ENCODE peak calls at places on chromosomes 2 and 18, in nine cellular contexts. P, W, A, D, C, S, F, U and K are unnamed samples.

GRCh38 chr2:30601375-30601774 is 154.3 kb downstream of the LCLAT1 start:
- DNase-seq in W (no peak), A (no peak), S (no peak), F (no peak), U (no peak), C (no peak), P (no peak), D (no peak), K (no peak)

GRCh38 chr2:866887-867286 is 83.8 kb upstream of the SNTG2 start:
- DNase-seq in U (no peak), P (no peak), F (no peak), D (no peak), S (peak), A (peak), W (no peak), C (no peak), K (no peak)

GRCh38 chr2:7111626-7112025 is 194.4 kb downstream of the RNF144A start:
- DNase-seq in W (no peak), C (no peak), F (no peak), D (no peak), S (no peak), A (peak), U (no peak), P (no peak), K (no peak)

GRCh38 chr2:25103287-25103871 is 61.5 kb downstream of the EFR3B start:
- DNase-seq in W (peak), C (no peak), F (no peak), A (no peak), P (no peak), D (no peak), U (peak), S (no peak), K (no peak)

GRCh38 chr18:75029456-75029855 is 179.5 kb downstream of the PTGR3 start:
- DNase-seq in A (no peak), P (no peak), C (no peak), F (no peak), U (no peak), S (no peak), D (no peak), W (no peak), K (no peak)

GRCh38 chr18:47254341-47254939 is 3.0 kb upstream of the SKOR2 start:
- DNase-seq in W (no peak), A (peak), S (peak), C (peak), P (peak), D (peak), U (no peak), F (no peak), K (no peak)

GRCh38 chr2:9703085-9703641 is 72.4 kb upstream of the YWHAQ start:
- DNase-seq in S (peak), P (no peak), F (peak), C (peak), U (peak), A (peak), D (no peak), W (peak), K (peak)

GRCh38 chr2:163265562-163265961 is 427.0 kb upstream of the KCNH7 start:
- DNase-seq in D (no peak), S (no peak), C (no peak), F (no peak), W (no peak), P (no peak), U (no peak), A (no peak), K (no peak)

GRCh38 chr2:124027182-124027581 is 2.1 kb downstream of the CNTNAP5 start:
- DNase-seq in A (peak), F (no peak), P (peak), U (no peak), D (no peak), W (peak), C (no peak), S (peak), K (no peak)

GRCh38 chr2:196980498-196980897 is 54.0 kb upstream of the PGAP1 start:
- DNase-seq in A (no peak), P (no peak), C (no peak), F (no peak), U (no peak), W (no peak), S (no peak), D (no peak), K (no peak)

GRCh38 chr2:201798252-201798918 is 8.0 kb upstream of the CDK15 start:
- DNase-seq in S (peak), F (no peak), P (no peak), D (no peak), A (no peak), C (no peak), W (no peak), U (peak), K (no peak)

GRCh38 chr2:19547321-19547720 is 188.9 kb upstream of the OSR1 start:
- DNase-seq in U (no peak), F (no peak), D (no peak), C (no peak), P (no peak), A (no peak), S (no peak), W (no peak), K (no peak)

GRCh38 chr2:53452400-53452799 is 315.2 kb upstream of the CHAC2 start:
- DNase-seq in D (no peak), F (no peak), W (no peak), P (no peak), U (no peak), A (no peak), S (no peak), C (no peak), K (no peak)

GRCh38 chr18:75477913-75478312 is 50.4 kb upstream of the SMIM21 start:
- DNase-seq in U (no peak), C (no peak), S (peak), W (no peak), A (no peak), P (no peak), D (no peak), F (no peak), K (no peak)

GRCh38 chr2:109173311-109174171 is 44.5 kb downstream of the SH3RF3 start:
- DNase-seq in A (peak), F (peak), P (peak), S (no peak), D (peak), U (peak), C (no peak), W (no peak), K (peak)

GRCh38 chr2:221381928-221382488 is 190.1 kb downstream of the EPHA4 start:
- DNase-seq in C (no peak), P (no peak), W (no peak), F (no peak), S (no peak), U (no peak), D (no peak), A (no peak), K (no peak)

GRCh38 chr2:100105678-100106054 is 36.7 kb downstream of the AFF3 start:
- DNase-seq in W (no peak), A (peak), P (peak), C (no peak), U (no peak), D (no peak), S (no peak), F (no peak), K (no peak)

GRCh38 chr2:100106460-100106859 is 35.9 kb downstream of the AFF3 start:
- DNase-seq in W (no peak), S (no peak), P (peak), D (no peak), F (no peak), U (no peak), A (peak), C (no peak), K (no peak)

GRCh38 chr2:100104718-100105677 is 37.4 kb downstream of the AFF3 start:
- DNase-seq in A (peak), D (no peak), U (peak), P (peak), F (no peak), S (no peak), C (no peak), W (no peak), K (no peak)

GRCh38 chr2:100107911-100108647 is 34.3 kb downstream of the AFF3 start:
- DNase-seq in C (no peak), P (no peak), A (no peak), U (no peak), W (no peak), S (no peak), D (no peak), F (no peak), K (no peak)

GRCh38 chr2:100107440-100107839 is 35.0 kb downstream of the AFF3 start:
- DNase-seq in F (no peak), S (no peak), W (no peak), P (no peak), U (no peak), A (no peak), D (no peak), C (no peak), K (no peak)
- H3K4me3 ChIP-seq in F (no peak), S (no peak), W (no peak), P (no peak), U (no peak), A (no peak), D (no peak), C (no peak), K (no peak)

GRCh38 chr18:55418439-55418838 is 169.6 kb downstream of the TCF4 start:
- DNase-seq in P (no peak), U (no peak), F (no peak), A (no peak), C (no peak), D (no peak), S (no peak), W (no peak), K (no peak)

GRCh38 chr18:55416791-55417190 is 171.2 kb downstream of the TCF4 start:
- DNase-seq in P (no peak), U (no peak), F (no peak), A (no peak), W (no peak), D (no peak), C (no peak), S (no peak), K (no peak)

GRCh38 chr18:55414475-55414874 is 173.5 kb downstream of the TCF4 start:
- DNase-seq in P (no peak), S (no peak), D (no peak), A (no peak), W (no peak), U (no peak), F (no peak), C (no peak), K (no peak)

GRCh38 chr18:55413474-55413873 is 174.5 kb downstream of the TCF4 start:
- DNase-seq in P (no peak), C (no peak), U (no peak), W (no peak), A (no peak), F (no peak), D (no peak), S (no peak), K (no peak)

GRCh38 chr18:55415258-55415871 is 172.6 kb downstream of the TCF4 start:
- DNase-seq in U (peak), D (peak), F (peak), S (peak), P (peak), W (peak), C (peak), A (peak), K (peak)
- H3K4me3 ChIP-seq in U (no peak), D (no peak), F (no peak), S (no peak), P (no peak), W (no peak), C (no peak), A (no peak), K (peak)

GRCh38 chr2:96412307-96413066 is 76.9 kb downstream of the NCAPH start:
- DNase-seq in F (no peak), P (no peak), S (no peak), A (no peak), C (no peak), W (no peak), U (no peak), D (no peak), K (no peak)
- H3K4me3 ChIP-seq in F (peak), P (no peak), S (no peak), A (no peak), C (peak), W (peak), U (peak), D (peak), K (peak)

GRCh38 chr2:223051580-223052375 is at the start of gene KCNE4:
- DNase-seq in P (peak), S (no peak), U (peak), A (no peak), D (no peak), F (no peak), C (no peak), W (no peak), K (peak)

GRCh38 chr2:223052710-223053261 is 796 bp downstream of the KCNE4 start:
- DNase-seq in U (peak), S (no peak), W (peak), F (no peak), D (peak), C (no peak), A (no peak), P (no peak), K (no peak)

GRCh38 chr2:223055140-223055539 is 3.1 kb downstream of the KCNE4 start:
- DNase-seq in F (no peak), D (no peak), A (no peak), S (no peak), P (no peak), C (no peak), U (no peak), W (no peak), K (no peak)

GRCh38 chr2:223054193-223054781 is 2.3 kb downstream of the KCNE4 start:
- DNase-seq in F (peak), C (no peak), D (peak), U (no peak), S (no peak), A (no peak), P (peak), W (no peak), K (peak)

GRCh38 chr2:223053431-223054192 is 1.6 kb downstream of the KCNE4 start:
- DNase-seq in P (peak), D (no peak), A (peak), F (no peak), S (no peak), C (no peak), U (no peak), W (no peak), K (no peak)
- H3K4me3 ChIP-seq in P (peak), D (peak), A (no peak), F (peak), S (no peak), C (peak), U (peak), W (peak), K (peak)

DNA sequence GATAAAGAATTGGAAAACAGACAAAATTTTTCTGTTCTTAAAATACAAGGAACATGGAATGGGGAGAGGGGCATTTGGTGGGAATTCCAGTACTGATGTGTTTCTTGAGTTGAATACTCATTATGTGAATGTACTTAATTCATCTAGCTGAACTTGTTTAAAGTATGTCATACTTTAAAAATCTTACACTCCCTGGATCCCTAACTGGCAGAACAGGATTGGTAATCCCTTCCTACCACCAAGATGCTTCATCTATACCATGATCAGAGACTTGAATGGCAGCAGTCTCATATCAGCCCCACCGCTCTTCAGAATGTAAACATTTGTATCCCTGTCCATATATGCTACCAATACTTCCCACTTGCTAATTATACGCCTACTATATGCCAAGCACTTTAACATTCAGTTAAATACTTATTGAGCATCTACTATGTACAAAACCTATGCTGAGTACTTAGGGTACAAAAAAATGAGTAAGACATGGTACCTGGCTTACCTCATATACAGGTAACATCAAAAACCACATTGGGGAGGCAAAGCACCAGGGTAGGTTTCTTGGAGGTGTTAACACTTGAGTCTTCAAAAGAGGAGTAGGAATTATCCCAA is 5.3 kb downstream of the MEMO1 start:
- DNase-seq in F (no peak), D (no peak), C (no peak), W (no peak), P (no peak), A (no peak), U (no peak), S (no peak), K (no peak)
- H3K4me3 ChIP-seq in F (no peak), D (no peak), C (no peak), W (no peak), P (no peak), A (no peak), U (no peak), S (no peak), K (no peak)

DNA sequence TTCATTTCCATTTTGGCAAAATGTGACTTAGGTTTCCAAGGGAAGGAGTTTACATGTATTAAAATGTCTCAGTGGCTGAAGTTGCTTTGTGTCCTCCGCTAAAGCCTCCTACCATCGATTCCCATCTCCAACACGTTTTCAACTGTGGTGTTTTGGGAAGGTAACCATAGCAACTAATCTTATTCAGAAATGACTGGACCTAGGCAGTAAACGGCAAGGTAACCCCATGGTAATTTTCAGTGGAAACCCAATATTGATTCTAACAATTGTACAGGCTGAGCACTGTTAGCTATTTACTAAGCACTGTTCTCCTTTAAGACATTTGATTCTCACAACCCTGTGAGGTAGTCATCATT is 36.0 kb downstream of the FASTKD2 start:
- DNase-seq in A (peak), P (no peak), C (no peak), U (no peak), S (no peak), W (no peak), F (no peak), D (no peak), K (no peak)
- H3K4me3 ChIP-seq in A (no peak), P (no peak), C (no peak), U (no peak), S (no peak), W (no peak), F (no peak), D (no peak), K (no peak)